ENCODE peak calls at places on chromosomes 5 and 9, in five cellular contexts. N is OCI-LY7, R is fibroblast of pulmonary artery, B is psoas muscle, S is A673. P is an unnamed sample.

GRCh38 chr5:74579215-74579614 is 61.3 kb downstream of the ENC1 start:
- DNase-seq in N (no peak), R (no peak), B (no peak), S (no peak), P (no peak)

GRCh38 chr9:111029260-111029659 is 9.0 kb downstream of the LPAR1 start:
- DNase-seq in N (no peak), R (no peak), B (no peak), S (peak), P (no peak)

GRCh38 chr5:172412724-172413260 is 41.5 kb downstream of the SH3PXD2B start:
- DNase-seq in N (no peak), R (peak), B (peak), S (peak), P (peak)

GRCh38 chr9:114431770-114432169 is 44.0 kb upstream of the AKNA start:
- DNase-seq in N (no peak), R (no peak), B (no peak), S (no peak), P (no peak)

GRCh38 chr5:1291611-1292080 is 3.2 kb downstream of the TERT start:
- DNase-seq in N (peak), R (no peak), B (no peak), S (no peak), P (no peak)

GRCh38 chr5:88374391-88374790 is 105.7 kb upstream of the TMEM161B start:
- DNase-seq in N (no peak), R (no peak), B (no peak), S (no peak), P (no peak)

GRCh38 chr5:127785098-127785927 is 82.1 kb downstream of the CCDC192 start:
- DNase-seq in N (no peak), R (peak), B (no peak), S (no peak), P (no peak)

GRCh38 chr5:160312139-160312959 is at the start of gene CCNJL:
- DNase-seq in N (no peak), R (peak), B (peak), S (peak), P (no peak)

GRCh38 chr9:70567511-70567910 is 153.1 kb upstream of the KLF9 start:
- DNase-seq in N (no peak), R (no peak), B (no peak), S (no peak), P (no peak)

GRCh38 chr9:119280740-119281485 is 88.3 kb downstream of the BRINP1 start:
- DNase-seq in N (no peak), R (no peak), B (no peak), S (no peak), P (no peak)

GRCh38 chr9:119282476-119283117 is 86.6 kb downstream of the BRINP1 start:
- DNase-seq in N (no peak), R (no peak), B (no peak), S (no peak), P (no peak)

GRCh38 chr9:119284118-119284517 is 85.1 kb downstream of the BRINP1 start:
- DNase-seq in N (no peak), R (no peak), B (no peak), S (peak), P (no peak)

GRCh38 chr9:119284587-119285337 is 84.5 kb downstream of the BRINP1 start:
- DNase-seq in N (no peak), R (peak), B (no peak), S (no peak), P (no peak)

DNA sequence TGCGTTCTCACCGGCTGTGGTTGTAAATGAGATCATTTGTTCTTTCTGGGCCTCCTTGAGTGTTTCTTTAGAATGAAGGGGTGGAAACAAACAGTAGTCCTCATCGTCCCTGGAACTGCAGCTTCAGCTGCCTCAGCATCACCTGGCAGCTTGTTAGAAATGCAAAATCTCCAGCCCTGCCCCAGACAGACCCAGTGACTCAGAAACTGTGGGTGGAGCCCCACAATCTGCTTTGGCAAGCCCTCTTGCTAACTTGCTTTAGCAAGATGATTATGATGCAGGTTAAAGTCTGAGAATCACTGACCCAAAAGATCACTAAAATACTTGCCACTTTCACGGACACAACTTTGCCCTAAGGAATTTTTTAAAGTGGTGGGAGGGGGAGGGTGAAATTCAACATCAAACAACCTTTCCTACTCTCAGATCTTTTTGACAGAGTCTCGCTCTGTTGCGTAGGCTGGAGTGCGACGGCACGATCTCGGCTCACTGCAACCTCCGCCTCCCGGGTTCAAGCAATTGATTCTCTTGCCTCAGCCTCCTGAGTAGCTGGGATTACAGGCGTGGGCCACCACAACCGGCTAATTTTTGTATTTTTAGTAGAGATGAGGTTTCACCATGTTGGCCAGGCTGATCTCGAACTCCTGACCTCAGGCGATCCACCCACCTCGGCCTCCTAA is 86.0 kb downstream of the BRINP1 start:
- DNase-seq in N (no peak), R (no peak), B (no peak), S (no peak), P (no peak)
- H3K4me3 ChIP-seq in N (no peak), R (no peak), B (no peak), S (no peak), P (no peak)

GRCh38 chr5:139298242-139298641 is 4.7 kb downstream of the MATR3 start:
- DNase-seq in N (no peak), R (no peak), B (no peak), S (no peak), P (no peak)

GRCh38 chr5:139295692-139296091 is 2.2 kb downstream of the MATR3 start:
- DNase-seq in N (no peak), R (no peak), B (no peak), S (no peak), P (no peak)

GRCh38 chr5:139296198-139296597 is 2.7 kb downstream of the MATR3 start:
- DNase-seq in N (no peak), R (no peak), B (no peak), S (no peak), P (no peak)

GRCh38 chr5:139297439-139298133 is 4.0 kb downstream of the MATR3 start:
- DNase-seq in N (no peak), R (no peak), B (no peak), S (no peak), P (no peak)

DNA sequence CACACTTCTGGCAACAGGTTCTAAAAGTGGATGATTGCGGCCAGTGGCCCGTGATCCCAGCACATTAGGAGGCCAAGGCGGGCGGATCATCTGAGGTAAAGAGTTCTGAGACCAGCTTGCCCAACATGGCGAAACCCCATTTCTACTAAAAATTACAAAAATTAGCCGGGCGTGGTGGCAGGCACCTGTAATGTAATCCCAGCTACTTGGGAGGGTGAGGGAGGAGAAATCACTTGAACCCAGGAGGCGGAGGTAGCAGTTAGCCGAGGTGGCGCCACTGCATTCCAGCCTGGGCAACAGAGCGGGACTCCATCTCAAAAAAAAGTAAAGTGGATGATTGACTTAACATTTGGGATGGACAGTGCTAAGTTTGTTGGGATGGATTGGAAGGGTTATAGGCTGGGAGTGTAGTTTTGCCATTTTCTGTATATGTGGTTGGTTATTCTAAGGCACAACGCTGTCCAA is 3.4 kb downstream of the MATR3 start:
- DNase-seq in N (no peak), R (no peak), B (no peak), S (no peak), P (no peak)
- H3K4me3 ChIP-seq in N (peak), R (no peak), B (peak), S (no peak), P (no peak)

GRCh38 chr9:137277329-137278041 is at the start of gene TOR4A:
- DNase-seq in N (peak), R (peak), B (peak), S (no peak), P (peak)
- H3K4me3 ChIP-seq in N (peak), R (peak), B (peak), S (no peak), P (peak)

DNA sequence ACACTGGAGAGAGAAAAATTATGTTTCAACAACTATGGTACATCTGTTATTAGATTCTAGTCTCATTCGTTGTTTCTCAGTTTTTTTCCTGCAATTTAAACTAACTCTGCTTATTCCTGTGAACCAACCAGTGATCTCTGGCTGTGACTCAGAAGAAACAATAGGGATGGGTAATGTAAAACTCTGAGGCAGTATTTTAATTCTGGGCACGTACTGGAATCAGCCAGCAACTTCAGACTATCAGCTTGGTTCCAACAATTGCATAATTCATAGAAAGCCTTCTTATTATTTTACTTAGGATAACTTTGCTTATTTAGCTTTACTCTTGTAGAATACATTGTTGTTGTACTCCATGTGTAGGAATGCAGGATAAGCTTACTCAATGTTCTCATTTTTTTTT is 28.7 kb downstream of the MLLT3 start:
- DNase-seq in N (no peak), R (peak), B (no peak), S (peak), P (no peak)
- H3K4me3 ChIP-seq in N (no peak), R (no peak), B (no peak), S (no peak), P (no peak)

DNA sequence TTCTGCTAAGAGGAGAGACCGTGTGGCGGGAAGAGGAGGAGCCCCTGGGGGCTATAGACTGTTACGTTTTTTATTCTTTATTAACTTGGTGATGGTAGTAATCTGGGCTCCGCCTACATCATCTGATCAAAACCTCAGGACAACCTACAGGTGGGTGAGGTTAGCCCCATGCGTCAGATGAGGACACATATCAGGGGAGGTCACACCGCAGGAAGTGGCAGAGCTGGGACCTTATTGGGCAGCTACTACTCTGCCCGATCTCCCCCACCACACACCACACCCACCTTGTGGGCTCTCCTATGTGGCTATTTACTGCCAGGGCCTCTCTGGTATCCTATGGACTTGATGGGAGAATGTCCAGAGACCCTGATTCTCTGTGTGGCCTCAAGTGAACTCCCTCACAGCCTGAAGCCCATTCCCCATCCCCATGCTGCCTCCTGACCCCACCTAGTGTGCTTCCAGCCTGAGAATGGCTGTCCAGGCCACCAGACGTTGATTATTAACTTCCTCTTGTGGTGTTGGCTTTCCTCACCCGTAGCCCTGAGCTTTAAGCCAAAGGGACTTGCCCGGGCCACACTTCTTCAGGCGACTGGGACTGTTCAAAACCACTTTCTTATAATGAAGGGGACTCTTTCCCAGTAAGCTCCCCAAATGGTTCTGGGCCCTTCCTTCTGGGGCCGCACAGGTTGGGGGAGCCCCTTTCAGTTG is 8.2 kb downstream of the UNC5A start:
- DNase-seq in N (no peak), R (no peak), B (no peak), S (no peak), P (no peak)
- H3K4me3 ChIP-seq in N (no peak), R (no peak), B (peak), S (peak), P (no peak)

GRCh38 chr9:120927125-120928014 is 774 bp upstream of the TRAF1 start:
- DNase-seq in N (peak), R (no peak), B (no peak), S (no peak), P (no peak)
- H3K4me3 ChIP-seq in N (peak), R (no peak), B (peak), S (no peak), P (no peak)